ENCODE peak calls at places on chromosomes 1 and 21, in ten cellular contexts. N is tibial nerve, X is heart left ventricle, B is GM12891, Q is upper lobe of left lung, L is HCT116, C is body of pancreas, V is spleen, I is prostate gland, H is A549. R is an unnamed sample.

GRCh38 chr1:194209920-194210319 is 1023.5 kb upstream of the B3GALT2 start:
- DNase-seq in N (no peak), X (no peak), B (no peak), Q (no peak), L (no peak), C (no peak), V (no peak), I (no peak), H (no peak), R (no peak)

GRCh38 chr1:59901770-59902388 is 24.7 kb downstream of the CYP2J2 start:
- DNase-seq in N (no peak), X (no peak), B (no peak), Q (no peak), L (no peak), C (no peak), V (no peak), I (no peak), H (no peak), R (no peak)

GRCh38 chr21:35404247-35404646 is 355.1 kb upstream of the RUNX1 start:
- DNase-seq in N (no peak), X (no peak), B (no peak), Q (no peak), L (no peak), C (no peak), V (no peak), I (no peak), H (no peak), R (no peak)

GRCh38 chr1:14739433-14739832 is 140.9 kb downstream of the KAZN start:
- DNase-seq in N (no peak), X (no peak), B (no peak), Q (no peak), L (no peak), C (no peak), V (no peak), I (no peak), H (no peak), R (no peak)

GRCh38 chr1:180862305-180862704 is 50.4 kb upstream of the KIAA1614 start:
- DNase-seq in N (no peak), X (no peak), B (no peak), Q (no peak), L (no peak), C (no peak), V (no peak), I (no peak), H (no peak), R (no peak)

GRCh38 chr1:203250936-203251335 is 21.5 kb upstream of the CHIT1 start:
- DNase-seq in N (no peak), X (no peak), B (no peak), Q (no peak), L (no peak), C (no peak), V (no peak), I (no peak), H (no peak), R (no peak)

GRCh38 chr1:167477962-167478361 is 40.4 kb downstream of the CD247 start:
- DNase-seq in N (no peak), X (no peak), B (no peak), Q (no peak), L (no peak), C (no peak), V (no peak), I (no peak), H (no peak), R (no peak)

GRCh38 chr1:160951443-160952128 is 3.0 kb downstream of the ITLN2 start:
- DNase-seq in N (no peak), X (peak; percentile 17), B (peak; percentile 53), Q (no peak), L (peak; percentile 27), C (peak; percentile 73), V (peak; percentile 87), I (peak; percentile 68), H (peak; percentile 70), R (peak; percentile 42)

GRCh38 chr1:232184561-232185530 is 445.1 kb downstream of the SIPA1L2 start:
- DNase-seq in N (no peak), X (no peak), B (no peak), Q (peak; percentile 21), L (no peak), C (no peak), V (no peak), I (no peak), H (no peak), R (no peak)

GRCh38 chr1:66671472-66671871 is 80.8 kb upstream of the DYNLT5 start:
- DNase-seq in N (no peak), X (no peak), B (no peak), Q (no peak), L (no peak), C (no peak), V (no peak), I (no peak), H (no peak), R (no peak)

GRCh38 chr1:43446388-43446740 is 7.4 kb downstream of the HYI start:
- DNase-seq in N (no peak), X (no peak), B (no peak), Q (no peak), L (no peak), C (no peak), V (peak; percentile 38), I (no peak), H (no peak), R (no peak)

GRCh38 chr1:9376886-9377333 is 84.2 kb downstream of the SPSB1 start:
- DNase-seq in N (peak; percentile 69), X (no peak), B (no peak), Q (no peak), L (no peak), C (peak; percentile 40), V (no peak), I (no peak), H (no peak), R (peak; percentile 41)

GRCh38 chr21:44521928-44522752 is 17.9 kb downstream of the KRTAP10-1 start:
- DNase-seq in N (no peak), X (no peak), B (no peak), Q (peak; percentile 64), L (no peak), C (peak; percentile 5), V (peak; percentile 51), I (no peak), H (no peak), R (no peak)

GRCh38 chr1:109629372-109630030 is 9.9 kb downstream of the AMPD2 start:
- DNase-seq in N (no peak), X (no peak), B (no peak), Q (no peak), L (no peak), C (no peak), V (no peak), I (peak; percentile 2), H (no peak), R (no peak)

GRCh38 chr21:43805275-43805800 is 16.0 kb downstream of the RRP1 start:
- DNase-seq in N (no peak), X (no peak), B (peak; percentile 93), Q (no peak), L (no peak), C (no peak), V (peak; percentile 92), I (no peak), H (no peak), R (no peak)

GRCh38 chr1:183248989-183249691 is 63.1 kb downstream of the LAMC2 start:
- DNase-seq in N (no peak), X (no peak), B (no peak), Q (no peak), L (no peak), C (no peak), V (no peak), I (no peak), H (no peak), R (no peak)

GRCh38 chr1:215113776-215114153 is 31.2 kb downstream of the KCNK2 start:
- DNase-seq in N (no peak), X (no peak), B (no peak), Q (no peak), L (no peak), C (no peak), V (no peak), I (no peak), H (no peak), R (no peak)

GRCh38 chr1:40898434-40898900 is 36.3 kb upstream of the CITED4 start:
- DNase-seq in N (no peak), X (no peak), B (no peak), Q (no peak), L (no peak), C (peak; percentile 52), V (no peak), I (peak; percentile 47), H (peak; percentile 71), R (no peak)

GRCh38 chr1:41435570-41436178 is 48.8 kb downstream of the EDN2 start:
- DNase-seq in N (no peak), X (no peak), B (no peak), Q (no peak), L (no peak), C (no peak), V (no peak), I (no peak), H (no peak), R (no peak)

GRCh38 chr1:190747643-190748186 is 270.1 kb upstream of the BRINP3 start:
- DNase-seq in N (no peak), X (no peak), B (no peak), Q (no peak), L (no peak), C (no peak), V (no peak), I (no peak), H (no peak), R (no peak)

GRCh38 chr1:184791199-184791935 is 36.7 kb upstream of the EDEM3 start:
- DNase-seq in N (no peak), X (no peak), B (no peak), Q (no peak), L (no peak), C (no peak), V (no peak), I (no peak), H (no peak), R (no peak)

GRCh38 chr1:85611856-85612255 is 31.3 kb downstream of the CCN1 start:
- DNase-seq in N (peak; percentile 30), X (peak; percentile 42), B (no peak), Q (no peak), L (peak; percentile 57), C (peak; percentile 63), V (no peak), I (peak; percentile 9), H (peak; percentile 72), R (peak; percentile 76)
- TF ChIP-seq POLR2A in N (no peak), X (no peak), B (no peak), Q (no peak), L (no peak), C (no peak), V (no peak), I (no peak), H (no peak), R (peak; percentile 9)

GRCh38 chr1:35175067-35176001 is 17.6 kb downstream of the SFPQ start:
- DNase-seq in N (no peak), X (no peak), B (no peak), Q (no peak), L (no peak), C (no peak), V (no peak), I (no peak), H (no peak), R (no peak)
- TF ChIP-seq POLR2A in N (no peak), X (no peak), B (peak; percentile 68), Q (no peak), L (no peak), C (no peak), V (no peak), I (no peak), H (no peak), R (no peak)

GRCh38 chr1:1358433-1359201 is at the start of gene MXRA8:
- DNase-seq in N (peak; percentile 79), X (peak; percentile 79), B (no peak), Q (peak; percentile 89), L (no peak), C (peak; percentile 29), V (no peak), I (no peak), H (no peak), R (no peak)
- TF ChIP-seq POLR2A in N (no peak), X (peak; percentile 57), B (no peak), Q (no peak), L (no peak), C (no peak), V (no peak), I (no peak), H (no peak), R (no peak)

GRCh38 chr1:3535732-3536131 is 75.6 kb downstream of the MEGF6 start:
- DNase-seq in N (no peak), X (no peak), B (no peak), Q (peak; percentile 73), L (no peak), C (no peak), V (no peak), I (no peak), H (no peak), R (no peak)
- TF ChIP-seq POLR2A in N (no peak), X (no peak), B (no peak), Q (no peak), L (no peak), C (no peak), V (no peak), I (no peak), H (no peak), R (no peak)